ENCODE peak calls at places on chromosomes 2 and 18, in eight cellular contexts. One of them, this sample, is unnamed.

GRCh38 chr2:241469746-241470145 is 38.6 kb downstream of the STK25 start:
- DNase-seq in pancreas: no peak
- DNase-seq in neural crest cell: no peak
- DNase-seq in ovary: no peak
- DNase-seq in astrocyte of the cerebellum: no peak
- DNase-seq in astrocyte: no peak
- DNase-seq in Calu3: no peak
- DNase-seq in spleen: no peak
- DNase-seq in this sample: no peak

GRCh38 chr2:128754246-128754724 is 435.6 kb upstream of the HS6ST1 start:
- DNase-seq in pancreas: no peak
- DNase-seq in neural crest cell: no peak
- DNase-seq in ovary: no peak
- DNase-seq in astrocyte of the cerebellum: no peak
- DNase-seq in astrocyte: peak
- DNase-seq in Calu3: no peak
- DNase-seq in spleen: peak
- DNase-seq in this sample: no peak

GRCh38 chr2:59804662-59805258 is 748.7 kb downstream of the BCL11A start:
- DNase-seq in pancreas: no peak
- DNase-seq in neural crest cell: no peak
- DNase-seq in ovary: no peak
- DNase-seq in astrocyte of the cerebellum: no peak
- DNase-seq in astrocyte: no peak
- DNase-seq in Calu3: no peak
- DNase-seq in spleen: no peak
- DNase-seq in this sample: no peak

GRCh38 chr18:79644006-79644665 is 35.5 kb upstream of the CTDP1 start:
- DNase-seq in pancreas: peak
- DNase-seq in neural crest cell: peak
- DNase-seq in ovary: peak
- DNase-seq in astrocyte of the cerebellum: peak
- DNase-seq in astrocyte: no peak
- DNase-seq in Calu3: peak
- DNase-seq in spleen: peak
- DNase-seq in this sample: peak

GRCh38 chr18:8121942-8122480 is 487.2 kb upstream of the RAB12 start:
- DNase-seq in pancreas: no peak
- DNase-seq in neural crest cell: no peak
- DNase-seq in ovary: no peak
- DNase-seq in astrocyte of the cerebellum: peak
- DNase-seq in astrocyte: peak
- DNase-seq in Calu3: no peak
- DNase-seq in spleen: no peak
- DNase-seq in this sample: peak

GRCh38 chr2:99354060-99354459 is 16.9 kb downstream of the EIF5B start:
- DNase-seq in pancreas: no peak
- DNase-seq in neural crest cell: no peak
- DNase-seq in ovary: no peak
- DNase-seq in astrocyte of the cerebellum: no peak
- DNase-seq in astrocyte: peak
- DNase-seq in Calu3: no peak
- DNase-seq in spleen: no peak
- DNase-seq in this sample: no peak

GRCh38 chr2:197827618-197828017 is 23.2 kb downstream of the PLCL1 start:
- DNase-seq in pancreas: no peak
- DNase-seq in neural crest cell: no peak
- DNase-seq in ovary: no peak
- DNase-seq in astrocyte of the cerebellum: no peak
- DNase-seq in astrocyte: peak
- DNase-seq in Calu3: no peak
- DNase-seq in spleen: no peak
- DNase-seq in this sample: no peak

GRCh38 chr2:96117701-96118588 is 1.6 kb upstream of the ADRA2B start:
- DNase-seq in pancreas: no peak
- DNase-seq in neural crest cell: no peak
- DNase-seq in ovary: no peak
- DNase-seq in astrocyte of the cerebellum: no peak
- DNase-seq in astrocyte: no peak
- DNase-seq in Calu3: peak
- DNase-seq in spleen: peak
- DNase-seq in this sample: no peak

GRCh38 chr2:190538201-190538600 is 3.7 kb upstream of the NEMP2 start:
- DNase-seq in pancreas: no peak
- DNase-seq in neural crest cell: no peak
- DNase-seq in ovary: no peak
- DNase-seq in astrocyte of the cerebellum: no peak
- DNase-seq in astrocyte: no peak
- DNase-seq in Calu3: no peak
- DNase-seq in spleen: no peak
- DNase-seq in this sample: no peak

GRCh38 chr2:9336209-9336533 is 87.2 kb downstream of the ITGB1BP1 start:
- DNase-seq in pancreas: no peak
- DNase-seq in neural crest cell: no peak
- DNase-seq in ovary: no peak
- DNase-seq in astrocyte of the cerebellum: no peak
- DNase-seq in astrocyte: peak
- DNase-seq in Calu3: no peak
- DNase-seq in spleen: no peak
- DNase-seq in this sample: no peak

GRCh38 chr2:100865819-100866462 is 46.0 kb downstream of the NPAS2 start:
- DNase-seq in pancreas: no peak
- DNase-seq in neural crest cell: no peak
- DNase-seq in ovary: no peak
- DNase-seq in astrocyte of the cerebellum: no peak
- DNase-seq in astrocyte: no peak
- DNase-seq in Calu3: no peak
- DNase-seq in spleen: peak
- DNase-seq in this sample: peak

GRCh38 chr2:17756629-17757028 is 2.7 kb downstream of the GEN1 start:
- DNase-seq in pancreas: no peak
- DNase-seq in neural crest cell: no peak
- DNase-seq in ovary: no peak
- DNase-seq in astrocyte of the cerebellum: no peak
- DNase-seq in astrocyte: peak
- DNase-seq in Calu3: no peak
- DNase-seq in spleen: no peak
- DNase-seq in this sample: no peak

GRCh38 chr2:17759805-17760204 is 5.9 kb downstream of the GEN1 start:
- DNase-seq in pancreas: no peak
- DNase-seq in neural crest cell: no peak
- DNase-seq in ovary: no peak
- DNase-seq in astrocyte of the cerebellum: no peak
- DNase-seq in astrocyte: no peak
- DNase-seq in Calu3: no peak
- DNase-seq in spleen: no peak
- DNase-seq in this sample: peak

GRCh38 chr2:17754773-17755425 is 961 bp downstream of the GEN1 start:
- DNase-seq in pancreas: no peak
- DNase-seq in neural crest cell: no peak
- DNase-seq in ovary: no peak
- DNase-seq in astrocyte of the cerebellum: no peak
- DNase-seq in astrocyte: no peak
- DNase-seq in Calu3: no peak
- DNase-seq in spleen: no peak
- DNase-seq in this sample: peak

GRCh38 chr2:17758123-17758522 is 4.2 kb downstream of the GEN1 start:
- DNase-seq in pancreas: no peak
- DNase-seq in neural crest cell: no peak
- DNase-seq in ovary: no peak
- DNase-seq in astrocyte of the cerebellum: no peak
- DNase-seq in astrocyte: no peak
- DNase-seq in Calu3: no peak
- DNase-seq in spleen: no peak
- DNase-seq in this sample: peak

GRCh38 chr2:17757321-17757720 is 3.4 kb downstream of the GEN1 start:
- DNase-seq in pancreas: no peak
- DNase-seq in neural crest cell: no peak
- DNase-seq in ovary: no peak
- DNase-seq in astrocyte of the cerebellum: peak
- DNase-seq in astrocyte: peak
- DNase-seq in Calu3: peak
- DNase-seq in spleen: no peak
- DNase-seq in this sample: peak
- TF ChIP-seq CTCF in pancreas: no peak
- TF ChIP-seq CTCF in neural crest cell: no peak
- TF ChIP-seq CTCF in ovary: no peak
- TF ChIP-seq CTCF in astrocyte of the cerebellum: no peak
- TF ChIP-seq CTCF in astrocyte: no peak
- TF ChIP-seq CTCF in Calu3: no peak
- TF ChIP-seq CTCF in spleen: no peak
- TF ChIP-seq CTCF in this sample: no peak

GRCh38 chr18:58993260-58993659 is 128.6 kb downstream of the ZNF532 start:
- DNase-seq in pancreas: no peak
- DNase-seq in neural crest cell: no peak
- DNase-seq in ovary: no peak
- DNase-seq in astrocyte of the cerebellum: peak
- DNase-seq in astrocyte: peak
- DNase-seq in Calu3: no peak
- DNase-seq in spleen: no peak
- DNase-seq in this sample: peak

GRCh38 chr18:58992301-58993231 is 127.9 kb downstream of the ZNF532 start:
- DNase-seq in pancreas: no peak
- DNase-seq in neural crest cell: no peak
- DNase-seq in ovary: no peak
- DNase-seq in astrocyte of the cerebellum: no peak
- DNase-seq in astrocyte: no peak
- DNase-seq in Calu3: no peak
- DNase-seq in spleen: no peak
- DNase-seq in this sample: peak

GRCh38 chr18:58989184-58989759 is 124.6 kb downstream of the ZNF532 start:
- DNase-seq in pancreas: no peak
- DNase-seq in neural crest cell: no peak
- DNase-seq in ovary: no peak
- DNase-seq in astrocyte of the cerebellum: no peak
- DNase-seq in astrocyte: no peak
- DNase-seq in Calu3: no peak
- DNase-seq in spleen: no peak
- DNase-seq in this sample: no peak

GRCh38 chr18:58990720-58991119 is 126.0 kb downstream of the ZNF532 start:
- DNase-seq in pancreas: no peak
- DNase-seq in neural crest cell: no peak
- DNase-seq in ovary: no peak
- DNase-seq in astrocyte of the cerebellum: no peak
- DNase-seq in astrocyte: no peak
- DNase-seq in Calu3: no peak
- DNase-seq in spleen: no peak
- DNase-seq in this sample: no peak

DNA sequence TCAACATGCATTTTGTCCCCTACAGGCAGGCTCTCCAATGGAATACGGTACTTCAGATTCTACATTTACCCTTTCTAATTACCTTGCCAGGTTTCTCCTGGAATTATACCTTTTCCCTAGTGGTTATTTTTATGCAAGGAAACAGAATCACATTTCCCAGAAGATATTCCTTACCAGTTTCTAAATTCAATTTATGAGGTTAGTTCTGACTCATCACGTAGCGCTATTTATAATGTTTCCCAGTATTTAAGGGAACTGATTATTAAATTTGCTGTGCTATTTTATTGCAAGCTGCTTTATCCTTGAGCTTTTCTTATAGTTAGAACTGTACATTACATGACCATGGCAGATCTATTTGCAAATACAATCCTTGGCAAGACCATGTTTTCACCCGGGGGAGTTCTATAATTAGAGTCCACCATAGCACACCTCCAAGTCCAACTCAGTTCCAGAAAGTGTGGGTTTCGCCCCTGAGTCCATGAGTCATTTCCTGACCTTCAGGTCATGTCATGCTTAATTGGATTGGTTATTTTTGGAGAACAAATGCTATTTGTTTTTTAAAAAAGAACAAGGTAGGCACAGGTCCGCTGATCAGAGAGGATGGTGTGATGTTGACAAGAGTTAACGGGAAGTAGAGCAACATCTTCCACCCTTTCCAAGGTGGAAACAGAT is 126.6 kb downstream of the ZNF532 start:
- DNase-seq in pancreas: no peak
- DNase-seq in neural crest cell: no peak
- DNase-seq in ovary: no peak
- DNase-seq in astrocyte of the cerebellum: no peak
- DNase-seq in astrocyte: peak
- DNase-seq in Calu3: no peak
- DNase-seq in spleen: no peak
- DNase-seq in this sample: peak
- TF ChIP-seq CTCF in pancreas: no peak
- TF ChIP-seq CTCF in neural crest cell: no peak
- TF ChIP-seq CTCF in ovary: no peak
- TF ChIP-seq CTCF in astrocyte of the cerebellum: no peak
- TF ChIP-seq CTCF in astrocyte: no peak
- TF ChIP-seq CTCF in Calu3: no peak
- TF ChIP-seq CTCF in spleen: no peak
- TF ChIP-seq CTCF in this sample: no peak

DNA sequence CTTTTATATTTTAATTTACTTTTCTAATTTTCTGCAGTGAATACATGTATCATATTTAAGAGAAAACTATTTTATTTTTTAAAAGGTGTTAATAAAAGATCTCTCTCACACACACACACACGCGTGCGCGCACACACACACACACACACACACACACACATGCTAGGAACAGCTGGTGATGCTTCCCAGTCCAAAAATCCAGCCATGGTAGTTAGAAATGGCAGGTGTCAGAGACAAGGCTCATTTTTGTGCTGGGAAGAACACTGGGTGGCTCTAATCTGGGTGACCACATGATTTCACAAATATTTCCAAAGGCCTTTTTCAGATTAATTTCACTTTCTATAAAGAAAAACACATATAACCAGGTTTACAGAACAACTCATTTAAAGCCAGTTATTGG is 104.5 kb upstream of the NCK2 start:
- DNase-seq in pancreas: no peak
- DNase-seq in neural crest cell: no peak
- DNase-seq in ovary: no peak
- DNase-seq in astrocyte of the cerebellum: no peak
- DNase-seq in astrocyte: no peak
- DNase-seq in Calu3: no peak
- DNase-seq in spleen: no peak
- DNase-seq in this sample: no peak
- TF ChIP-seq CTCF in pancreas: no peak
- TF ChIP-seq CTCF in neural crest cell: no peak
- TF ChIP-seq CTCF in ovary: no peak
- TF ChIP-seq CTCF in astrocyte of the cerebellum: no peak
- TF ChIP-seq CTCF in astrocyte: no peak
- TF ChIP-seq CTCF in Calu3: no peak
- TF ChIP-seq CTCF in spleen: no peak
- TF ChIP-seq CTCF in this sample: no peak

DNA sequence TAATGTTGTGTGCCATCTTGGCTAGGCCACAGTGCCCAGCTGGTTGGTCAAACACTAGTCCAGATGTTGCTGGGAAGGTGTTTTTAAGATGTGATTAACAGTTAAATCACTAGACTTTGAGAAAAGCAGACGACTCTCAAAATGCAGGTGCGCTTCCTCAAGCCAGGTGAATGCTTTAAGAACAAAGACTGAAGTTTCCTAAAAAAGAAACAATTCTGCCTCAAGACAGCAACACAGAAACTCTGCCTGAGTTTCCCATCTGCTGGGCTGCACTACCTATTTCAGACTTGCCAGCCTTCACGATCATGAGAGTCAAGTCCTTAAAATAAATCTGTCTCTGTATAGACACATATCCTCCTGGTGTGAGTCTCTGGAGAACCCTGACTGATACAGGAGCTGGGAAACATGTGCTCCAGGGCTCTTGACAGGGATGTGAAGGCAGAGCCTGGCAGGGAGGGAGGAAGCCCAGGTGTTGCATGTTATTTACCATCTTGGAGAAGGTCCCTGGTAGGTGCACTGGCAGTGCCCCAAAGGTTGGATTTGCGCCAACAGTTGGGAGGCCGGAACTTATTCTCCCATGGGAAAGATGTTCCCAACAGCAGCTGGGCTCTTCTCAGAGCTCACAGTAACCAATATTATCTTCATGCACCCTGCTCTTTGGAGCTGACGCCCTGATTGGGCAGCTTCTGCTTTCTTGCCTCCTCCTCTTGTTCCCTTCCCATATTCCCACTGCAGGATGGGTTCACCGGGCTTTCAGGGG is 43.9 kb downstream of the ST6GAL2 start:
- DNase-seq in pancreas: peak
- DNase-seq in neural crest cell: no peak
- DNase-seq in ovary: no peak
- DNase-seq in astrocyte of the cerebellum: no peak
- DNase-seq in astrocyte: no peak
- DNase-seq in Calu3: no peak
- DNase-seq in spleen: no peak
- DNase-seq in this sample: no peak
- TF ChIP-seq CTCF in pancreas: no peak
- TF ChIP-seq CTCF in neural crest cell: no peak
- TF ChIP-seq CTCF in ovary: no peak
- TF ChIP-seq CTCF in astrocyte of the cerebellum: no peak
- TF ChIP-seq CTCF in astrocyte: no peak
- TF ChIP-seq CTCF in Calu3: no peak
- TF ChIP-seq CTCF in spleen: no peak
- TF ChIP-seq CTCF in this sample: no peak